ENCODE peak calls at places on chromosomes 13 and 19, in five cellular contexts. Q, D, V, Y and J are unnamed samples. For H3K4me1 and H3K27me3, the result is how much of the 10 kb centered on the place peaks cover.

GRCh38 chr19:46478356-46478986 is 7.1 kb upstream of the PNMA8A start:
- DNase-seq in Y (no peak), Q (no peak), V (no peak), D (no peak), J (no peak)

GRCh38 chr19:49691243-49692101 is 556 bp downstream of the CPT1C start:
- DNase-seq in Q (peak), V (no peak), D (no peak), Y (no peak), J (no peak)

GRCh38 chr19:46211201-46211881 is 18.2 kb upstream of the IGFL1 start:
- DNase-seq in Q (no peak), V (no peak), D (no peak), Y (peak), J (no peak)

GRCh38 chr13:45055902-45056648 is 64.2 kb upstream of the GTF2F2 start:
- DNase-seq in Y (no peak), V (no peak), D (peak), Q (no peak), J (no peak)

GRCh38 chr19:2483084-2483483 is 7.2 kb downstream of the GADD45B start:
- DNase-seq in V (no peak), Q (no peak), Y (no peak), D (no peak), J (no peak)

GRCh38 chr13:114315074-114315785 is 927 bp downstream of the CHAMP1 start:
- DNase-seq in Q (no peak), Y (no peak), D (no peak), V (no peak), J (no peak)

GRCh38 chr19:27679905-27680304 is 1533.0 kb downstream of the UQCRFS1 start:
- DNase-seq in D (no peak), Y (no peak), V (no peak), Q (no peak), J (no peak)

GRCh38 chr19:33988601-33989000 is 183.7 kb upstream of the LSM14A start:
- DNase-seq in Y (no peak), D (no peak), Q (no peak), V (no peak), J (no peak)

GRCh38 chr13:28349901-28350654 is 144.8 kb downstream of the FLT1 start:
- DNase-seq in D (no peak), Q (no peak), Y (no peak), V (no peak), J (no peak)

GRCh38 chr19:16018801-16019551 is 57.3 kb upstream of the TPM4 start:
- DNase-seq in Q (no peak), Y (no peak), D (no peak), V (no peak), J (no peak)

GRCh38 chr19:1513492-1514294 is 874 bp upstream of the ADAMTSL5 start:
- DNase-seq in V (no peak), Q (peak), Y (no peak), D (no peak), J (no peak)

GRCh38 chr13:27442071-27442647 is 8.2 kb downstream of the MTIF3 start:
- DNase-seq in D (no peak), V (no peak), Q (no peak), Y (no peak), J (no peak)

GRCh38 chr19:18049390-18049789 is 37.3 kb downstream of the IL12RB1 start:
- DNase-seq in V (peak), Q (peak), D (peak), Y (peak), J (no peak)

GRCh38 chr13:74485757-74486156 is 351.6 kb upstream of the KLF12 start:
- DNase-seq in D (no peak), Q (no peak), V (no peak), Y (no peak), J (no peak)

GRCh38 chr13:113651511-113652403 is 6.2 kb downstream of the ATP4B start:
- DNase-seq in Y (peak), V (peak), Q (no peak), D (peak), J (no peak)

GRCh38 chr19:53812335-53812734 is 11.8 kb downstream of the NLRP12 start:
- DNase-seq in Q (no peak), Y (no peak), V (no peak), D (no peak), J (no peak)

GRCh38 chr19:53810891-53811290 is 13.2 kb downstream of the NLRP12 start:
- DNase-seq in Q (no peak), V (no peak), Y (no peak), D (no peak), J (no peak)

GRCh38 chr19:53810187-53810546 is 13.9 kb downstream of the NLRP12 start:
- DNase-seq in D (no peak), V (no peak), Y (no peak), Q (no peak), J (no peak)

GRCh38 chr19:53808710-53809125 is 15.4 kb downstream of the NLRP12 start:
- DNase-seq in V (no peak), Y (no peak), D (no peak), Q (no peak), J (no peak)

DNA sequence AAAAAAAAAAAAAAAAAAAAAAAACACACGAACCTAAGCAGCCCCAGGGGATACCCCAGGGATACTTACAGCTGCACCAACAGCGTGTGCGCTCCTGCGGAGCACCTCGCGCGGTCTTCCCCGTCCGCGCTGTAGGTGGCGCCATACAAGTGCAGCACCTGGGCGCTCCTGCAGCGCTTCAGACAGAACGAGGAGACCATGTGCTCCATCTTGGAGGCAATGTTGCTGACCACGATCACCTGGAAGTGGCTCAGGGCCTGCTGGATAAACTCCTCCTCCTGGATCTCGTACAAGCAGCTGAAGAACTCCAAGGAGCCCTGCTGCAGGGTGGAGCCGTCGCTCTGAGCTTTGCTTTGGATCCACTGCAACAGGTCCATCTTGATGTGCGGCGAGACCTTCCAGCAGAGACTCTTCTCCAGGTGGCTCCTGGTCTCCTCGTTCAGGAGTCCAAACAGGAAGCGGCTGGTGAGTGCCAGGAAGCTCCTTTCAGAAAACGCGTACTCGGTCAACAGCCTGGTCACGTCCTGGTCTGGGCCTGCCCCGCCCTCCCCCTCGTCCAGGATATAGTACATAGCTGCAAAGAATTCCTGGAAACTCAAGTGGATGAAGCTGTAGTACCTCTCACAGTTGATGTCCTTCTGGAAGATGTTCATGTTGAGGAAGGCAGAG is 14.5 kb downstream of the NLRP12 start:
- DNase-seq in V (no peak), Q (no peak), Y (no peak), D (no peak), J (no peak)
- TF ChIP-seq CTCF in V (no peak), Q (no peak), Y (no peak), D (no peak), J (no peak)

DNA sequence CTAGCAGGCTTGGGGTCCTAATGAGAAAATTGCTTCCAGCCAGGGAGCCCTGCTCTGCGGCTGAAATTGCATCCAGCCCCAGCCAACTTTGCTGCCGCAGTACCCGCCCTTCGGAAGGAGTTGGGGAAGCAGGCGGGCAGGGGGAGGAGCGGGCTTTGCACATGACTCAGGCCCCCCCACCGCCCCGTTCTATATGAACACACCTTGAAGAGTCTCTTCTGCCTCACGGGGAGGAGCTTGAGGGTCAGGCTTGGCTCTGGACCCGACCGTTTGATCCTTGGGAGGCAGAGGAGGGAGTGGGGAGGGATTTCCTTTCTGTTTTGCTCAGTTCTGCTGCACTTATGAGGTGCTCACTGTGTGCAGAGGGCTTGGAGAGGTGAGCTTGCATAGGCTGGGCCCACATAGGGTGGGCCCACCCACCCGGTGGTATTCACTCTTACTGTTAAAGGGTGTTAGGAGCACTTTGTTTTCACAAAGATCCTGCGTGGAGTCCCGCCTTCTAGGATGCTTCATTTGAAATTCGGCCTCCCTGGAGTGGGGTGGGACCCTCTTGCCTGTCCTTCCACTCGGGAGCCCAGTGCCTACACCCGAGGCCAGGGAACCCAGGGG is 46.5 kb downstream of the LYL1 start:
- DNase-seq in V (no peak), D (peak), Y (no peak), Q (no peak), J (no peak)
- H3K4me1 ChIP-seq in V (under half), D (under half), Y (half or more), Q (half or more), J (half or more)

GRCh38 chr13:98174995-98175394 is 2.1 kb downstream of the RNF113B start:
- DNase-seq in Y (no peak), Q (no peak), V (no peak), D (no peak), J (no peak)
- H3K27me3 ChIP-seq in Y (under half), Q (under half), V (under half), D (under half), J (under half)

DNA sequence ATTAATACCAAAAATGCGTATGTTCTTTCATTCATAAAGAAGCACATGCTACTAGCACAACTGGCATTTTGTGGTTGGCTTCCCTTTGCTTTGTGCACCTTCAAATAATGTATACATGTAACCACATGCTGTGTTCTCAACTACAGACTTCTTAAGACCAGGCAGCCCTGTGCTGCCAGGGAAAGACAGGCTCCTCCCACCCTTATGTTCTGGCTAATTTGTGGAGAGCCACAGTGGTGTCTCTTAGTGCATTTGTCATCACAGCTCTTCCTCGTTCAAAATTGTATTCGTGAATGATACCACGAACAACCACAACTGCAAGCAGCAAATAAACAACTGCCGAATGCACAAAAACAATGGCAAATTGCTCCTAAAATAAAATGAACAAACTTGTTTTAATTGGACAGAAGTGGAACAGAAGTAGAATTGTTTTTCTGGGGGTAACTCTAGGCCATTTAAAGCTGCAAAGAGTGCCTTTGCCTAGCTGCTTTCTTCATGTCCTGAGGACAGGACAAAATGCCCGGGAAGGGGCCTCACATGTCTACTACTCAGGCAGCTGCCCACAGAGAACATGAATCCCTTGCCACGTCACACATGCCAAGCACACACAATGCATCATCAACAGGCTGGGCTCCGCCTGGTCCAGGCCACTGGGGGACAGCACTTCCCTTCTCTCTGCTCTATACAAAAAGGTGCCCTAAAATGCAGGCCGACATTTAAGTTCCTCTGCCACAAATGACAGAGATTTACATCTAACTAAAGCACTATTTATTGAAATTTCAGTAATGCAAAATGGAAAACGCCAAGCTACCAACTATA is 21.7 kb downstream of the IRS2 start:
- DNase-seq in Y (no peak), D (no peak), V (no peak), Q (no peak), J (no peak)
- TF ChIP-seq CTCF in Y (no peak), D (no peak), V (peak), Q (no peak), J (no peak)

GRCh38 chr19:29706635-29707034 is 8.4 kb downstream of the C19orf12 start:
- DNase-seq in Q (no peak), Y (no peak), D (no peak), V (no peak), J (no peak)
- H3K4me1 ChIP-seq in Q (under half), Y (under half), D (under half), V (under half), J (under half)

DNA sequence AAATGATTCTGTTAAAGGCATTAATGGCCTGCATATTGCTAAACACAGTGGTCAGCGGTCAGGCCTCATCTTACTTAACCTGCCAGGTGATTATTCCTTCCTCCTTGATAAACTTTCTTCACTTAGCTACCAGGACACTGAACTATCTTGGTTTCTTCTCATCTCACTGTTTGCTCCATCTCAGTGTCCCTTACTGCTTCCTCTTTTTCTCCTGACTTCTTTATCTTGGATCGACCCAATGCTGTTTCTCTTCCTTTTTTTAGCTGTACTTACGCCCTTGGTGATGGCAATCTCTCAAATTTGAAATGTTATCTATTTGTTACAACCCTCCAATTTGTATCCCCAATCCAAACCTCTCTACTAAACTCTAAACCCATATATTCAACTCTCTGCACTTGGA is 7.8 kb upstream of the CLC start:
- DNase-seq in D (no peak), V (no peak), Q (no peak), Y (no peak), J (no peak)
- H3K27me3 ChIP-seq in D (under half), V (under half), Q (under half), Y (under half), J (under half)

GRCh38 chr13:43132911-43133310 is 109.5 kb downstream of the DNAJC15 start:
- DNase-seq in Q (no peak), V (no peak), D (no peak), Y (no peak), J (no peak)

GRCh38 chr13:43134896-43135295 is 111.5 kb downstream of the DNAJC15 start:
- DNase-seq in Q (no peak), V (no peak), Y (no peak), D (no peak), J (no peak)

GRCh38 chr13:43129511-43130130 is 106.2 kb downstream of the DNAJC15 start:
- DNase-seq in Q (no peak), V (no peak), D (no peak), Y (no peak), J (no peak)

GRCh38 chr13:43133792-43134191 is 110.4 kb downstream of the DNAJC15 start:
- DNase-seq in Q (no peak), D (no peak), Y (no peak), V (no peak), J (no peak)

GRCh38 chr13:43132228-43132627 is 108.8 kb downstream of the DNAJC15 start:
- DNase-seq in Y (no peak), D (no peak), V (no peak), Q (no peak), J (no peak)
- TF ChIP-seq CTCF in Y (no peak), D (no peak), V (no peak), Q (peak), J (no peak)